ENCODE peak calls at places on chromosomes 12 and 14, in seven cellular contexts. A is upper lobe of right lung, Y is stomach, B is left ventricle myocardium inferior, M is cardiac muscle cell, S is H9, W is upper lobe of left lung. P is an unnamed sample.
A peak's percentile ranks its signal among the peaks of the same experiment; 100 is the strongest.

GRCh38 chr12:15752780-15753179 is 36.4 kb downstream of the EPS8 start:
- DNase-seq in A (no peak), Y (no peak), B (no peak), M (peak; percentile 26), S (no peak), W (no peak), P (no peak)

GRCh38 chr12:124506145-124506831 is 61.1 kb downstream of the NCOR2 start:
- DNase-seq in A (peak; percentile 87), Y (peak; percentile 74), B (peak; percentile 86), M (peak; percentile 89), S (peak; percentile 52), W (peak; percentile 80), P (no peak)

GRCh38 chr12:124968656-124969055 is 20.3 kb downstream of the DHX37 start:
- DNase-seq in A (no peak), Y (no peak), B (no peak), M (no peak), S (no peak), W (no peak), P (no peak)

GRCh38 chr14:70045715-70046535 is 142.8 kb downstream of the SLC8A3 start:
- DNase-seq in A (peak; percentile 82), Y (peak; percentile 86), B (peak; percentile 51), M (peak; percentile 79), S (peak; percentile 90), W (peak; percentile 58), P (no peak)

GRCh38 chr12:132222096-132222807 is 78.0 kb downstream of the NOC4L start:
- DNase-seq in A (peak; percentile 69), Y (no peak), B (no peak), M (peak; percentile 49), S (no peak), W (no peak), P (no peak)

GRCh38 chr14:103846569-103847438 is 571 bp downstream of the PPP1R13B start:
- DNase-seq in A (peak; percentile 86), Y (peak; percentile 60), B (peak; percentile 57), M (peak; percentile 41), S (peak; percentile 41), W (no peak), P (no peak)

GRCh38 chr12:54439521-54440255 is 20.6 kb upstream of the ITGA5 start:
- DNase-seq in A (no peak), Y (no peak), B (no peak), M (peak; percentile 82), S (no peak), W (no peak), P (no peak)

GRCh38 chr14:54200726-54201125 is 196.1 kb upstream of the CDKN3 start:
- DNase-seq in A (no peak), Y (no peak), B (no peak), M (no peak), S (no peak), W (no peak), P (no peak)

GRCh38 chr12:113473942-113474341 is 2.3 kb upstream of the LHX5 start:
- DNase-seq in A (no peak), Y (no peak), B (no peak), M (no peak), S (peak; percentile 72), W (no peak), P (no peak)

GRCh38 chr12:103960567-103961227 is 5.0 kb upstream of the TDG start:
- DNase-seq in A (no peak), Y (no peak), B (no peak), M (no peak), S (no peak), W (no peak), P (no peak)

GRCh38 chr12:95624544-95624943 is 73.3 kb upstream of the USP44 start:
- DNase-seq in A (no peak), Y (peak; percentile 36), B (no peak), M (no peak), S (no peak), W (no peak), P (no peak)

GRCh38 chr12:96199465-96199864 is 5.3 kb downstream of the ELK3 start:
- DNase-seq in A (no peak), Y (no peak), B (no peak), M (no peak), S (no peak), W (no peak), P (no peak)

GRCh38 chr12:53770281-53770680 is 18.5 kb upstream of the CISTR start:
- DNase-seq in A (no peak), Y (no peak), B (no peak), M (peak; percentile 62), S (no peak), W (no peak), P (no peak)

GRCh38 chr12:67697981-67698380 is 49.4 kb downstream of the DYRK2 start:
- DNase-seq in A (no peak), Y (no peak), B (no peak), M (no peak), S (no peak), W (no peak), P (no peak)

GRCh38 chr12:121992059-121992879 is 29.4 kb upstream of the BCL7A start:
- DNase-seq in A (peak; percentile 73), Y (no peak), B (no peak), M (peak; percentile 95), S (no peak), W (peak; percentile 87), P (peak; percentile 92)

GRCh38 chr14:58313699-58314098 is 15.3 kb downstream of the ARID4A start:
- DNase-seq in A (no peak), Y (no peak), B (no peak), M (no peak), S (no peak), W (no peak), P (no peak)

GRCh38 chr12:30725739-30726138 is 29.0 kb downstream of the CAPRIN2 start:
- DNase-seq in A (no peak), Y (no peak), B (no peak), M (peak; percentile 80), S (no peak), W (no peak), P (no peak)

GRCh38 chr12:102959391-102959790 is 1.9 kb downstream of the ASCL1 start:
- DNase-seq in A (no peak), Y (no peak), B (no peak), M (no peak), S (no peak), W (no peak), P (no peak)

GRCh38 chr14:90093942-90094595 is 32.3 kb downstream of the KCNK13 start:
- DNase-seq in A (no peak), Y (no peak), B (no peak), M (peak; percentile 74), S (no peak), W (no peak), P (no peak)

GRCh38 chr14:22847661-22848341 is 11.4 kb downstream of the MMP14 start:
- DNase-seq in A (peak; percentile 62), Y (no peak), B (no peak), M (peak; percentile 75), S (no peak), W (no peak), P (no peak)

GRCh38 chr14:76125506-76125905 is 26.2 kb upstream of the GPATCH2L start:
- DNase-seq in A (peak; percentile 36), Y (no peak), B (no peak), M (no peak), S (no peak), W (no peak), P (peak; percentile 16)

GRCh38 chr14:78446807-78447206 is 276.6 kb downstream of the NRXN3 start:
- DNase-seq in A (no peak), Y (no peak), B (no peak), M (peak; percentile 4), S (peak; percentile 32), W (no peak), P (no peak)

GRCh38 chr14:103259801-103260628 is 74.0 kb upstream of the EIF5 start:
- DNase-seq in A (no peak), Y (peak; percentile 32), B (no peak), M (no peak), S (no peak), W (no peak), P (peak; percentile 62)

GRCh38 chr12:92973614-92974013 is 44.5 kb upstream of the EEA1 start:
- DNase-seq in A (no peak), Y (no peak), B (no peak), M (peak; percentile 90), S (no peak), W (peak; percentile 31), P (peak; percentile 61)

GRCh38 chr14:28596336-28596735 is 170.3 kb upstream of the FOXG1 start:
- DNase-seq in A (no peak), Y (no peak), B (no peak), M (peak; percentile 74), S (no peak), W (no peak), P (no peak)
- H3K9me3 ChIP-seq in A (no peaks in the 10 kb centered on the region), Y (no peaks in the 10 kb centered on the region), B (no peaks in the 10 kb centered on the region), M (no peaks in the 10 kb centered on the region), S (no peaks in the 10 kb centered on the region), W (no peaks in the 10 kb centered on the region), P (no peaks in the 10 kb centered on the region)

GRCh38 chr12:110249105-110249504 is 31.9 kb upstream of the ATP2A2 start:
- DNase-seq in A (no peak), Y (no peak), B (no peak), M (no peak), S (peak; percentile 14), W (no peak), P (no peak)

GRCh38 chr12:110252716-110253115 is 28.3 kb upstream of the ATP2A2 start:
- DNase-seq in A (peak; percentile 54), Y (no peak), B (peak; percentile 83), M (no peak), S (peak; percentile 22), W (peak; percentile 19), P (no peak)

GRCh38 chr12:110253176-110253575 is 27.9 kb upstream of the ATP2A2 start:
- DNase-seq in A (peak; percentile 63), Y (peak; percentile 70), B (peak; percentile 82), M (peak; percentile 45), S (peak; percentile 26), W (peak; percentile 64), P (no peak)

GRCh38 chr12:110249716-110250225 is 31.3 kb upstream of the ATP2A2 start:
- DNase-seq in A (no peak), Y (peak; percentile 45), B (peak; percentile 51), M (peak; percentile 18), S (no peak), W (no peak), P (no peak)

DNA sequence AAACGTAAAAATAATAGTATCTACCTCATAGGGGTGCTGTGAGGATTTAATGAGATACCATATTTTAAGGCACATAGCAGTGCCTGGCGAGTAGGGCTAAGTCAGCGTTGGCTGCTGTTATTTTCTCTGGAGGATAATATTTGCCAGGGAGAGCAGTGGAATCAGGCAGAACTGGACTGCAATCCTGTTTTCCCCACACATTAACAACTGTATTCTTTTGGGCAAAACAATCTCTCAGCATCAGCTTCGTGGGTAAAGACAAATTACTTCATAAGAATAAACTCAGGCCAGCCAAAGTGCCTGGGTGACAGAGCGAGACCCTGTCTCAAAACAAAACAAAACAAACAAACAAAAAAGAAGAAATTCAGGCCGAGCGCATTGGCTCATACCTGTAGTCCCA is 29.7 kb upstream of the ATP2A2 start:
- DNase-seq in A (no peak), Y (no peak), B (no peak), M (no peak), S (no peak), W (no peak), P (no peak)
- H3K27ac ChIP-seq in A (no peak overlapping the region), Y (no peak overlapping the region), B (peak overlapping the region; percentile 94), M (no peak overlapping the region), S (no peak overlapping the region), W (no peak overlapping the region), P (no peak overlapping the region)

GRCh38 chr12:87520968-87521367 is 508.2 kb downstream of the C12orf50 start:
- DNase-seq in A (no peak), Y (no peak), B (no peak), M (no peak), S (no peak), W (no peak), P (no peak)

GRCh38 chr12:87518508-87518907 is 510.7 kb downstream of the C12orf50 start:
- DNase-seq in A (no peak), Y (no peak), B (no peak), M (peak; percentile 23), S (no peak), W (no peak), P (no peak)
- H3K9me3 ChIP-seq in A (no peaks in the 10 kb centered on the region), Y (no peaks in the 10 kb centered on the region), B (no peaks in the 10 kb centered on the region), M (no peaks in the 10 kb centered on the region), S (no peaks in the 10 kb centered on the region), W (no peaks in the 10 kb centered on the region), P (no peaks in the 10 kb centered on the region)

GRCh38 chr12:66066071-66066928 is 64.2 kb downstream of the LLPH start:
- DNase-seq in A (no peak), Y (no peak), B (no peak), M (peak; percentile 72), S (no peak), W (no peak), P (no peak)
- H3K27ac ChIP-seq in A (no peak overlapping the region), Y (no peak overlapping the region), B (no peak overlapping the region), M (no peak overlapping the region), S (no peak overlapping the region), W (no peak overlapping the region), P (no peak overlapping the region)

P was measured in RWPE2.